ENCODE peak calls at places on chromosomes 7 and 10, in four cellular contexts. C, Y, R and H are unnamed samples.

GRCh38 chr10:45424668-45425404 is 50.8 kb downstream of the ALOX5 start:
- DNase-seq in Y (no peak), C (no peak), R (no peak), H (no peak)

GRCh38 chr7:99380823-99381663 is 6.5 kb downstream of the ARPC1B start:
- DNase-seq in C (no peak), Y (peak), R (peak), H (peak)

GRCh38 chr7:16801111-16801542 is 3.7 kb downstream of the AGR2 start:
- DNase-seq in Y (no peak), C (no peak), R (peak), H (peak)

GRCh38 chr7:87075671-87076404 is 16.4 kb upstream of the ELAPOR2 start:
- DNase-seq in R (peak), C (no peak), Y (no peak), H (peak)

GRCh38 chr7:48637382-48637781 is 287.0 kb upstream of the CDC14C start:
- DNase-seq in Y (no peak), R (no peak), C (no peak), H (no peak)

GRCh38 chr10:6364893-6365292 is 162.2 kb downstream of the PFKFB3 start:
- DNase-seq in R (no peak), Y (no peak), C (no peak), H (no peak)

GRCh38 chr7:74480861-74481417 is 27.2 kb downstream of the GTF2IRD1 start:
- DNase-seq in Y (no peak), R (no peak), C (peak), H (no peak)

GRCh38 chr10:107924458-107924857 is 760.0 kb upstream of the SORCS1 start:
- DNase-seq in Y (no peak), C (no peak), R (no peak), H (no peak)

GRCh38 chr10:4103586-4103985 is 318.6 kb upstream of the KLF6 start:
- DNase-seq in Y (no peak), C (no peak), R (no peak), H (no peak)

GRCh38 chr7:1242601-1243289 is 10.1 kb downstream of the UNCX start:
- DNase-seq in Y (no peak), R (no peak), C (no peak), H (no peak)

GRCh38 chr7:50321678-50322077 is 17.2 kb downstream of the IKZF1 start:
- DNase-seq in C (no peak), Y (no peak), R (no peak), H (no peak)

GRCh38 chr10:68327889-68328786 is 3.7 kb upstream of the HNRNPH3 start:
- DNase-seq in R (no peak), Y (no peak), C (no peak), H (peak)

GRCh38 chr10:132540456-132540855 is 2.9 kb downstream of the INPP5A start:
- DNase-seq in C (no peak), Y (peak), R (no peak), H (no peak)

GRCh38 chr7:99098824-99099498 is 44.9 kb downstream of the SMURF1 start:
- DNase-seq in Y (no peak), R (no peak), C (no peak), H (no peak)

GRCh38 chr7:1046722-1047679 is 2.7 kb downstream of the GPR146 start:
- DNase-seq in R (no peak), C (no peak), Y (no peak), H (no peak)

GRCh38 chr7:381211-382117 is 91.5 kb downstream of the FOXL3 start:
- DNase-seq in C (no peak), R (no peak), Y (peak), H (no peak)

GRCh38 chr10:84138478-84139125 is 707 bp upstream of the GHITM start:
- DNase-seq in C (no peak), R (peak), Y (peak), H (peak)

GRCh38 chr10:73097305-73097670 is 622 bp upstream of the P4HA1 start:
- DNase-seq in Y (no peak), R (no peak), C (no peak), H (no peak)

GRCh38 chr7:4216016-4216415 is 466.1 kb upstream of the FOXK1 start:
- DNase-seq in R (no peak), Y (no peak), C (no peak), H (no peak)

GRCh38 chr10:88991900-88992237 is 1.3 kb downstream of the FAS start:
- DNase-seq in C (no peak), R (peak), Y (no peak), H (peak)

GRCh38 chr10:122474145-122474739 is 12.9 kb downstream of the HTRA1 start:
- DNase-seq in C (peak), Y (no peak), R (no peak), H (no peak)

GRCh38 chr7:66779669-66780408 is 39.3 kb downstream of the RABGEF1 start:
- DNase-seq in C (no peak), Y (no peak), R (no peak), H (no peak)

GRCh38 chr7:138926241-138926612 is 55.0 kb downstream of the KIAA1549 start:
- DNase-seq in C (no peak), R (no peak), Y (no peak), H (no peak)

GRCh38 chr7:36730046-36730445 is 5.8 kb upstream of the AOAH start:
- DNase-seq in C (no peak), Y (no peak), R (no peak), H (no peak)

GRCh38 chr10:49387029-49387428 is 8.9 kb downstream of the DRGX start:
- DNase-seq in R (no peak), Y (no peak), C (no peak), H (no peak)

GRCh38 chr7:80770061-80770460 is 131.6 kb downstream of the CD36 start:
- DNase-seq in R (no peak), C (no peak), Y (no peak), H (no peak)

GRCh38 chr7:151968357-151968756 is 12.1 kb downstream of the GALNTL5 start:
- DNase-seq in Y (no peak), R (no peak), C (no peak), H (no peak)

GRCh38 chr7:41732279-41733062 is 29.6 kb upstream of the INHBA start:
- DNase-seq in Y (no peak), R (no peak), C (no peak), H (no peak)

GRCh38 chr7:18927134-18927533 is 190.3 kb downstream of the TWIST1 start:
- DNase-seq in Y (no peak), C (no peak), R (no peak), H (no peak)

GRCh38 chr7:142485617-142486226 is 227.9 kb upstream of the PRSS58 start:
- DNase-seq in Y (no peak), R (no peak), C (peak), H (no peak)

GRCh38 chr7:150379590-150380379 is 655 bp downstream of the ZNF775 start:
- DNase-seq in R (no peak), C (peak), Y (no peak), H (no peak)

GRCh38 chr10:72460271-72460670 is 105.6 kb upstream of the DNAJB12 start:
- DNase-seq in C (no peak), R (no peak), Y (no peak), H (no peak)

GRCh38 chr10:230758-231157 is 95.5 kb downstream of the ZMYND11 start:
- DNase-seq in Y (no peak), C (peak), R (no peak), H (no peak)

GRCh38 chr10:3775671-3776551 is 9.1 kb downstream of the KLF6 start:
- DNase-seq in R (no peak), Y (no peak), C (no peak), H (no peak)

GRCh38 chr10:95906675-95907453 is 911 bp upstream of the CC2D2B start:
- DNase-seq in Y (peak), R (peak), C (peak), H (peak)

GRCh38 chr7:140722254-140722653 is 25.7 kb downstream of the NDUFB2 start:
- DNase-seq in C (no peak), Y (no peak), R (no peak), H (no peak)

GRCh38 chr7:112411186-112411795 is 39.0 kb upstream of the IFRD1 start:
- DNase-seq in R (no peak), C (peak), Y (no peak), H (no peak)

GRCh38 chr7:78191475-78192079 is 393.0 kb downstream of the PHTF2 start:
- DNase-seq in C (no peak), Y (no peak), R (no peak), H (no peak)

GRCh38 chr7:6437251-6437650 is 10.5 kb downstream of the DAGLB start:
- DNase-seq in Y (no peak), R (no peak), C (no peak), H (no peak)